ENCODE peak calls at places on chromosomes 13 and 19, in five cellular contexts. One of them, this sample, is unnamed.

GRCh38 chr19:46766569-46767317 is 20.5 kb upstream of the STRN4 start:
- DNase-seq in H9: peak; percentile 78
- DNase-seq in IMR-90: no peak
- DNase-seq in neuronal stem cell: no peak
- DNase-seq in H1: peak; percentile 84
- DNase-seq in this sample: peak; percentile 72

GRCh38 chr19:45823182-45823581 is 8.1 kb upstream of the RSPH6A start:
- DNase-seq in H9: no peak
- DNase-seq in IMR-90: no peak
- DNase-seq in neuronal stem cell: no peak
- DNase-seq in H1: no peak
- DNase-seq in this sample: no peak

GRCh38 chr19:46192990-46193650 is 36.4 kb upstream of the IGFL1 start:
- DNase-seq in H9: no peak
- DNase-seq in IMR-90: peak; percentile 51
- DNase-seq in neuronal stem cell: no peak
- DNase-seq in H1: no peak
- DNase-seq in this sample: peak; percentile 49

GRCh38 chr13:39493966-39494365 is 109.0 kb downstream of the LHFPL6 start:
- DNase-seq in H9: peak; percentile 49
- DNase-seq in IMR-90: no peak
- DNase-seq in neuronal stem cell: no peak
- DNase-seq in H1: no peak
- DNase-seq in this sample: no peak

GRCh38 chr13:70391678-70392077 is 283.4 kb upstream of the KLHL1 start:
- DNase-seq in H9: no peak
- DNase-seq in IMR-90: no peak
- DNase-seq in neuronal stem cell: no peak
- DNase-seq in H1: no peak
- DNase-seq in this sample: peak; percentile 52

GRCh38 chr13:30872685-30873443 is 33.2 kb upstream of the MEDAG start:
- DNase-seq in H9: peak; percentile 81
- DNase-seq in IMR-90: peak; percentile 94
- DNase-seq in neuronal stem cell: peak; percentile 77
- DNase-seq in H1: no peak
- DNase-seq in this sample: peak; percentile 95

GRCh38 chr19:1453525-1454371 is 3.8 kb downstream of the APC2 start:
- DNase-seq in H9: peak; percentile 63
- DNase-seq in IMR-90: no peak
- DNase-seq in neuronal stem cell: no peak
- DNase-seq in H1: no peak
- DNase-seq in this sample: no peak

GRCh38 chr19:6740589-6741348 is 1.3 kb downstream of the TRIP10 start:
- DNase-seq in H9: peak; percentile 69
- DNase-seq in IMR-90: peak; percentile 19
- DNase-seq in neuronal stem cell: peak; percentile 67
- DNase-seq in H1: no peak
- DNase-seq in this sample: peak; percentile 62

GRCh38 chr13:65985632-65986031 is 1244.5 kb downstream of the PCDH9 start:
- DNase-seq in H9: peak; percentile 71
- DNase-seq in IMR-90: no peak
- DNase-seq in neuronal stem cell: no peak
- DNase-seq in H1: peak; percentile 69
- DNase-seq in this sample: peak; percentile 62

GRCh38 chr13:90055121-90055520 is 1292.4 kb upstream of the MIR17HG start:
- DNase-seq in H9: no peak
- DNase-seq in IMR-90: no peak
- DNase-seq in neuronal stem cell: no peak
- DNase-seq in H1: no peak
- DNase-seq in this sample: no peak

GRCh38 chr13:19632915-19633339 is 532 bp upstream of the MPHOSPH8 start:
- DNase-seq in H9: no peak
- DNase-seq in IMR-90: no peak
- DNase-seq in neuronal stem cell: no peak
- DNase-seq in H1: no peak
- DNase-seq in this sample: no peak
- H3K18ac ChIP-seq in H9: no peak overlapping the region
- H3K18ac ChIP-seq in IMR-90: peak overlapping the region; percentile 31
- H3K18ac ChIP-seq in neuronal stem cell: peak overlapping the region; percentile 72
- H3K18ac ChIP-seq in H1: peak overlapping the region; percentile 56
- H3K18ac ChIP-seq in this sample: no peak overlapping the region

GRCh38 chr19:58326914-58327726 is at the start of gene ZSCAN22:
- DNase-seq in H9: peak; percentile 96
- DNase-seq in IMR-90: peak; percentile 95
- DNase-seq in neuronal stem cell: peak; percentile 95
- DNase-seq in H1: peak; percentile 94
- DNase-seq in this sample: peak; percentile 98
- H3K18ac ChIP-seq in H9: peak within 1 kb of the TSS; percentile 76
- H3K18ac ChIP-seq in IMR-90: peak within 1 kb of the TSS; percentile 27
- H3K18ac ChIP-seq in neuronal stem cell: peak within 1 kb of the TSS; percentile 89
- H3K18ac ChIP-seq in H1: peak within 1 kb of the TSS; percentile 96
- H3K18ac ChIP-seq in this sample: no peak within 1 kb of the TSS

GRCh38 chr13:29436721-29437250 is 158.7 kb downstream of the SLC7A1 start:
- DNase-seq in H9: no peak
- DNase-seq in IMR-90: no peak
- DNase-seq in neuronal stem cell: no peak
- DNase-seq in H1: no peak
- DNase-seq in this sample: no peak
- H3K18ac ChIP-seq in H9: no peak overlapping the region
- H3K18ac ChIP-seq in IMR-90: no peak overlapping the region
- H3K18ac ChIP-seq in neuronal stem cell: no peak overlapping the region
- H3K18ac ChIP-seq in H1: no peak overlapping the region
- H3K18ac ChIP-seq in this sample: no peak overlapping the region

GRCh38 chr19:11539495-11540365 is 1.1 kb downstream of the CNN1 start:
- DNase-seq in H9: no peak
- DNase-seq in IMR-90: peak; percentile 22
- DNase-seq in neuronal stem cell: no peak
- DNase-seq in H1: peak; percentile 63
- DNase-seq in this sample: peak; percentile 89
- H3K18ac ChIP-seq in H9: peak overlapping the region; percentile 59
- H3K18ac ChIP-seq in IMR-90: peak overlapping the region; percentile 84
- H3K18ac ChIP-seq in neuronal stem cell: peak overlapping the region; percentile 96
- H3K18ac ChIP-seq in H1: no peak overlapping the region
- H3K18ac ChIP-seq in this sample: peak overlapping the region; percentile 73

DNA sequence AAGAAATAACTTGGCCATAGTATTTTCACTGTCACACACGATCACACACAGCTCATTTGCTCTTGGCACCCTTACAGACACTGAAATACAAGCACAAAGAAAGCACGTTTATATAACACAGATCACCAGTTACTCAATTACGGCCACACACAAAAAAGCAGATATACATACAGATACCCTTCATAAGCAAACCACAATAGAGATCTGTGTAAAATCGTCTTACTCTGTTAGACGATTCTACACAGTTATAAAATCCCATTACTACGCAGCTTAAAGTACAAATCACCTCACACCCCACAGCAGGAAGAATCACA is 661 bp upstream of the ZNF420 start:
- DNase-seq in H9: no peak
- DNase-seq in IMR-90: peak; percentile 11
- DNase-seq in neuronal stem cell: peak; percentile 1
- DNase-seq in H1: no peak
- DNase-seq in this sample: no peak
- H3K18ac ChIP-seq in H9: no peak overlapping the region
- H3K18ac ChIP-seq in IMR-90: peak overlapping the region; percentile 10
- H3K18ac ChIP-seq in neuronal stem cell: no peak overlapping the region
- H3K18ac ChIP-seq in H1: no peak overlapping the region
- H3K18ac ChIP-seq in this sample: no peak overlapping the region

DNA sequence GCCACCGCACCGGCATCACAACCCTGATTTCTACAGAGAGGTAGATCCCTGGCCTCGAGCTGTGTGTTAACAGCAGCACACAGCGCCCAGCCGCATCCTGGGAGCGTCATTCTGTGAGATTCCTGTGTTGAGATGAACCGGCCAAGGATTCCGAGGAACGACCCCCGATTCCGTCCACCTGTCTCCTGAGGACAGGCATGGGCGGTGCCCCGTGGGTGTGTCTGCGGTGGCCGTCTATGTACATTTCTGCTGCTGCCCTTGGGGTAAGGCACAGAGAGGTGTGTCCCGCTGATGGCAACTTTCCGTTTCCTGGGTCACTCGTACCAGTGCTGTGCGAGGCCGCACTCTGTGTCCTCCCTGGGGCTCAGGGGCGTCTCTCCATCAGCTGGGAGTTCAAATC is 16.1 kb upstream of the F2RL3 start:
- DNase-seq in H9: no peak
- DNase-seq in IMR-90: no peak
- DNase-seq in neuronal stem cell: no peak
- DNase-seq in H1: no peak
- DNase-seq in this sample: no peak
- H3K18ac ChIP-seq in H9: no peak overlapping the region
- H3K18ac ChIP-seq in IMR-90: no peak overlapping the region
- H3K18ac ChIP-seq in neuronal stem cell: no peak overlapping the region
- H3K18ac ChIP-seq in H1: no peak overlapping the region
- H3K18ac ChIP-seq in this sample: no peak overlapping the region

GRCh38 chr13:114118763-114119123 is 13.7 kb downstream of the RASA3 start:
- DNase-seq in H9: no peak
- DNase-seq in IMR-90: peak; percentile 74
- DNase-seq in neuronal stem cell: no peak
- DNase-seq in H1: no peak
- DNase-seq in this sample: no peak
- H3K18ac ChIP-seq in H9: peak overlapping the region; percentile 73
- H3K18ac ChIP-seq in IMR-90: peak overlapping the region; percentile 94
- H3K18ac ChIP-seq in neuronal stem cell: no peak overlapping the region
- H3K18ac ChIP-seq in H1: peak overlapping the region; percentile 60
- H3K18ac ChIP-seq in this sample: peak overlapping the region; percentile 66

This sample was measured in mesendoderm.